ENCODE peak calls at places on chromosomes 13 and 19, in nine cellular contexts. Y is GM13976, H is NCI-H82, I is ascending aorta, Z is RCC 7860, U is mucosa of gallbladder, J is nephron progenitor cell, X is SK-N-DZ, Q is SJSA1. K is an unnamed sample.

GRCh38 chr19:3494559-3494958 is 5.9 kb downstream of the DOHH start:
- DNase-seq in Q (no peak), I (no peak), H (no peak), X (no peak), Y (no peak), J (no peak), U (no peak), Z (no peak), K (no peak)

GRCh38 chr19:1598777-1599459 is 6.3 kb upstream of the MBD3 start:
- DNase-seq in Y (no peak), Z (no peak), Q (no peak), X (no peak), U (no peak), I (no peak), J (no peak), H (no peak), K (no peak)

GRCh38 chr19:32977269-32977668 is 5.2 kb downstream of the FAAP24 start:
- DNase-seq in X (no peak), I (no peak), Z (no peak), J (no peak), H (no peak), U (peak), Q (no peak), Y (no peak), K (peak)

GRCh38 chr13:107018285-107018684 is 450.3 kb upstream of the ARGLU1 start:
- DNase-seq in Z (no peak), X (no peak), J (no peak), H (no peak), Y (no peak), I (no peak), Q (no peak), U (no peak), K (no peak)

GRCh38 chr13:99955747-99956472 is 15.7 kb downstream of the ZIC5 start:
- DNase-seq in Y (no peak), I (no peak), Q (no peak), H (peak), X (no peak), Z (no peak), J (peak), U (no peak), K (no peak)

GRCh38 chr19:5983367-5983955 is 5.5 kb upstream of the RANBP3 start:
- DNase-seq in I (no peak), H (no peak), Y (no peak), Z (no peak), U (no peak), X (no peak), Q (no peak), J (no peak), K (no peak)

GRCh38 chr19:50690439-50690838 is 29.2 kb downstream of the SHANK1 start:
- DNase-seq in X (no peak), J (no peak), Y (no peak), I (no peak), H (no peak), Q (no peak), U (no peak), Z (no peak), K (no peak)

GRCh38 chr13:33193428-33193974 is 92.1 kb downstream of the STARD13 start:
- DNase-seq in Q (peak), X (no peak), H (peak), I (no peak), Y (no peak), U (no peak), J (no peak), Z (no peak), K (no peak)

GRCh38 chr19:53057904-53058579 is 13.5 kb downstream of the ERVV-2 start:
- DNase-seq in X (no peak), Z (no peak), U (peak), I (no peak), H (peak), Q (no peak), Y (no peak), J (peak), K (no peak)

GRCh38 chr13:112587359-112587766 is 590 bp downstream of the TUBGCP3 start:
- DNase-seq in U (peak), H (peak), I (peak), Z (peak), X (peak), Y (peak), Q (peak), J (peak), K (peak)

GRCh38 chr19:30666301-30666803 is 294.2 kb downstream of the ZNF536 start:
- DNase-seq in Q (no peak), Z (no peak), H (peak), I (no peak), J (peak), U (peak), Y (peak), X (peak), K (no peak)

GRCh38 chr19:45138303-45138751 is 22.5 kb downstream of the NKPD1 start:
- DNase-seq in I (no peak), Z (no peak), U (no peak), H (no peak), Q (no peak), J (no peak), Y (no peak), X (no peak), K (no peak)

GRCh38 chr19:41626877-41627276 is at the start of gene CEACAM4:
- DNase-seq in Q (no peak), J (no peak), I (no peak), Y (no peak), Z (no peak), U (no peak), X (no peak), H (no peak), K (no peak)

GRCh38 chr13:59533561-59534337 is 630.0 kb downstream of the DIAPH3 start:
- DNase-seq in X (no peak), J (no peak), U (no peak), Q (no peak), Z (peak), Y (no peak), H (no peak), I (no peak), K (no peak)